ENCODE peak calls at places on chromosomes 3 and 15, in nine cellular contexts. I is H1, E is H7, W is BJ, D is AG04450, G is prostate gland, H is tibial artery, N is neuronal stem cell, X is cardiac muscle cell. Q is an unnamed sample.

GRCh38 chr3:43389388-43390254 is 103.3 kb downstream of the SNRK start:
- DNase-seq in I (no peak), E (no peak), W (no peak), D (peak; percentile 32), G (no peak), H (peak; percentile 64), N (no peak), X (peak; percentile 87), Q (no peak)

GRCh38 chr3:45786801-45787495 is 9.4 kb downstream of the SLC6A20 start:
- DNase-seq in I (peak; percentile 22), E (no peak), W (no peak), D (no peak), G (no peak), H (no peak), N (no peak), X (no peak), Q (no peak)

GRCh38 chr3:101780661-101781060 is 1.6 kb downstream of the NXPE3 start:
- DNase-seq in I (no peak), E (peak; percentile 37), W (peak; percentile 48), D (peak; percentile 61), G (no peak), H (no peak), N (no peak), X (peak; percentile 85), Q (no peak)

GRCh38 chr3:32451049-32451659 is 51.5 kb downstream of the CMTM6 start:
- DNase-seq in I (no peak), E (no peak), W (no peak), D (no peak), G (no peak), H (no peak), N (peak; percentile 40), X (no peak), Q (no peak)

GRCh38 chr3:139572847-139573672 is 33.5 kb upstream of the RBP1 start:
- DNase-seq in I (no peak), E (no peak), W (no peak), D (no peak), G (no peak), H (peak; percentile 27), N (no peak), X (peak; percentile 70), Q (no peak)

GRCh38 chr15:52421029-52421428 is 107.7 kb downstream of the MYO5A start:
- DNase-seq in I (no peak), E (no peak), W (no peak), D (no peak), G (no peak), H (no peak), N (no peak), X (no peak), Q (peak; percentile 83)

GRCh38 chr3:197798863-197799262 is 7.8 kb downstream of the LRCH3 start:
- DNase-seq in I (no peak), E (no peak), W (no peak), D (no peak), G (no peak), H (no peak), N (no peak), X (no peak), Q (peak; percentile 67)

GRCh38 chr3:25033407-25034029 is 394.5 kb upstream of the RARB start:
- DNase-seq in I (peak; percentile 69), E (peak; percentile 42), W (no peak), D (no peak), G (no peak), H (peak; percentile 29), N (peak; percentile 45), X (peak; percentile 48), Q (peak; percentile 88)

GRCh38 chr15:67521770-67522568 is 1.0 kb downstream of the C15orf61 start:
- DNase-seq in I (no peak), E (no peak), W (no peak), D (no peak), G (no peak), H (no peak), N (no peak), X (peak; percentile 44), Q (peak; percentile 59)

GRCh38 chr3:177470200-177470941 is 273.1 kb upstream of the TBL1XR1 start:
- DNase-seq in I (no peak), E (no peak), W (no peak), D (no peak), G (no peak), H (no peak), N (no peak), X (no peak), Q (no peak)

GRCh38 chr3:12405432-12406272 is 78.6 kb upstream of the TSEN2 start:
- DNase-seq in I (no peak), E (no peak), W (no peak), D (peak; percentile 86), G (no peak), H (peak; percentile 85), N (no peak), X (peak; percentile 98), Q (no peak)

GRCh38 chr3:68832680-68833079 is 99.7 kb downstream of the TAFA4 start:
- DNase-seq in I (no peak), E (no peak), W (no peak), D (no peak), G (no peak), H (no peak), N (no peak), X (no peak), Q (no peak)

GRCh38 chr3:119329551-119329950 is 35.4 kb downstream of the ARHGAP31 start:
- DNase-seq in I (no peak), E (no peak), W (no peak), D (no peak), G (no peak), H (no peak), N (no peak), X (no peak), Q (no peak)

DNA sequence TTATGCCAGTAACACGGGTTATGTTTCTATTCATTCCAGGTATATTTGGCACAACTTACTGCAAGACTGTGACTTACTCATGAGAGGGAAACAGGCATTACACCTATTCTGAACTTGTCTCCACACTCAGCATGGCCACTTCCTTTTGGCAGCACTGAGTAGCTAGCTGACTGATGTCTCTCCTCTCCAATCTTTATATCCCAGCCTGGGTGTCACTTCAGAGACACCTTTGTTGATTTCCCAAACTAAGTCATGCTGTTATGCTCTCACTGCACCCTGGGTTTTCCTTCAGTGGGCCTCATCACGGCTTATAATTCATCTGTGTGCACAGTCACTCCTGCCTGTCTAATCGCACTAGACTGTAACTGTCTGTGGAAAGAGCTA is 114.8 kb downstream of the MYLK start:
- DNase-seq in I (peak; percentile 11), E (no peak), W (no peak), D (no peak), G (no peak), H (no peak), N (no peak), X (no peak), Q (no peak)
- H3K27me3 ChIP-seq in I (no peaks in the 10 kb centered on the region), E (no peaks in the 10 kb centered on the region), W (no peaks in the 10 kb centered on the region), D (no peaks in the 10 kb centered on the region), G (no peaks in the 10 kb centered on the region), H (no peaks in the 10 kb centered on the region), N (no peaks in the 10 kb centered on the region), X (no peaks in the 10 kb centered on the region), Q (no peaks in the 10 kb centered on the region)

GRCh38 chr15:88803920-88804247 is 648 bp downstream of the ACAN start:
- DNase-seq in I (no peak), E (no peak), W (no peak), D (no peak), G (no peak), H (peak; percentile 7), N (no peak), X (no peak), Q (no peak)

GRCh38 chr15:88802250-88802990 is 816 bp upstream of the ACAN start:
- DNase-seq in I (no peak), E (no peak), W (no peak), D (no peak), G (no peak), H (no peak), N (no peak), X (no peak), Q (no peak)

GRCh38 chr15:88804257-88804656 is 1.0 kb downstream of the ACAN start:
- DNase-seq in I (no peak), E (peak; percentile 49), W (no peak), D (no peak), G (no peak), H (no peak), N (no peak), X (no peak), Q (no peak)

GRCh38 chr15:88803241-88803919 is at the start of gene ACAN:
- DNase-seq in I (peak; percentile 80), E (peak; percentile 93), W (no peak), D (no peak), G (no peak), H (no peak), N (peak; percentile 57), X (no peak), Q (no peak)

DNA sequence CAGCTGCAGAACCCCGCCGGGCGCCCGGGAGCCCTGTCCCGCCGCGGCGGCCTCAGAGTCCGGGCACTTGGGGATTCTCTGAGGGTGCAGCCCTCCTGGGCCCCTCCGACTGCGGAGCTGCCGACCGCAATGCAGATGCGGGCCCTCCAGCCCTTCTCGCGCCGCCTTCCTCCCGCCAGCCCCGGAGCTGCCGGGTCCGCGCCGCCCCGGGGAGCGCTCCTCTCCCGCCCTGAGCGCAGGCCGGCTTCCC is 320 bp upstream of the ACAN start:
- DNase-seq in I (peak; percentile 70), E (no peak), W (no peak), D (no peak), G (no peak), H (no peak), N (no peak), X (no peak), Q (no peak)
- H3K27me3 ChIP-seq in I (peaks cover 42% of the 10 kb centered on the region), E (peaks cover 54% of the 10 kb centered on the region), W (peaks cover 37% of the 10 kb centered on the region), D (peaks cover 47% of the 10 kb centered on the region), G (peaks cover 23% of the 10 kb centered on the region), H (peaks cover 11% of the 10 kb centered on the region), N (peaks cover 30% of the 10 kb centered on the region), X (peaks cover 75% of the 10 kb centered on the region), Q (no peaks in the 10 kb centered on the region)

GRCh38 chr3:10329495-10330015 is 8.6 kb upstream of the SEC13 start:
- DNase-seq in I (no peak), E (peak; percentile 28), W (no peak), D (no peak), G (no peak), H (no peak), N (no peak), X (no peak), Q (no peak)
- H3K27me3 ChIP-seq in I (peaks cover 2% of the 10 kb centered on the region), E (no peaks in the 10 kb centered on the region), W (peaks cover 25% of the 10 kb centered on the region), D (peaks cover 68% of the 10 kb centered on the region), G (no peaks in the 10 kb centered on the region), H (peaks cover 31% of the 10 kb centered on the region), N (peaks cover 2% of the 10 kb centered on the region), X (peaks cover 52% of the 10 kb centered on the region), Q (no peaks in the 10 kb centered on the region)

GRCh38 chr3:35187908-35188307 is 451.4 kb upstream of the ARPP21 start:
- DNase-seq in I (no peak), E (no peak), W (no peak), D (no peak), G (no peak), H (no peak), N (no peak), X (peak; percentile 32), Q (no peak)
- H3K27me3 ChIP-seq in I (no peaks in the 10 kb centered on the region), E (no peaks in the 10 kb centered on the region), W (no peaks in the 10 kb centered on the region), D (no peaks in the 10 kb centered on the region), G (no peaks in the 10 kb centered on the region), H (no peaks in the 10 kb centered on the region), N (no peaks in the 10 kb centered on the region), X (no peaks in the 10 kb centered on the region), Q (no peaks in the 10 kb centered on the region)

GRCh38 chr15:66138096-66138783 is 115.3 kb downstream of the MEGF11 start:
- DNase-seq in I (no peak), E (no peak), W (no peak), D (no peak), G (no peak), H (no peak), N (no peak), X (peak; percentile 3), Q (no peak)
- H3K27me3 ChIP-seq in I (no peaks in the 10 kb centered on the region), E (no peaks in the 10 kb centered on the region), W (peaks cover 6% of the 10 kb centered on the region), D (peaks cover 26% of the 10 kb centered on the region), G (no peaks in the 10 kb centered on the region), H (peaks cover 9% of the 10 kb centered on the region), N (no peaks in the 10 kb centered on the region), X (no peaks in the 10 kb centered on the region), Q (no peaks in the 10 kb centered on the region)

GRCh38 chr15:75129788-75130187 is 71.9 kb upstream of the C15orf39 start:
- DNase-seq in I (no peak), E (no peak), W (no peak), D (no peak), G (no peak), H (no peak), N (no peak), X (no peak), Q (no peak)
- H3K27me3 ChIP-seq in I (no peaks in the 10 kb centered on the region), E (no peaks in the 10 kb centered on the region), W (peaks cover 2% of the 10 kb centered on the region), D (peaks cover 6% of the 10 kb centered on the region), G (no peaks in the 10 kb centered on the region), H (no peaks in the 10 kb centered on the region), N (no peaks in the 10 kb centered on the region), X (no peaks in the 10 kb centered on the region), Q (no peaks in the 10 kb centered on the region)

Q was measured in Karpas-422.